ENCODE peak calls at places on chromosomes 4 and X, in four cellular contexts. One of them, this sample, is unnamed.

GRCh38 chr4:40878548-40879055 is 128.8 kb downstream of the NSUN7 start:
- ATAC-seq in CD4-positive, alpha-beta T cell: no peak
- ATAC-seq in natural killer cell: no peak
- ATAC-seq in Right ventricle myocardium inferior: no peak
- ATAC-seq in this sample: no peak

GRCh38 chr4:128727658-128728057 is 81.8 kb upstream of the JADE1 start:
- ATAC-seq in CD4-positive, alpha-beta T cell: no peak
- ATAC-seq in natural killer cell: no peak
- ATAC-seq in Right ventricle myocardium inferior: no peak
- ATAC-seq in this sample: no peak

GRCh38 chrX:74421181-74422028 is at the start of gene SLC16A2:
- ATAC-seq in Right ventricle myocardium inferior: peak
- ATAC-seq in CD4-positive, alpha-beta T cell: peak
- ATAC-seq in natural killer cell: peak
- ATAC-seq in this sample: peak

GRCh38 chr4:180827610-180828009 is 1415.6 kb upstream of the TENM3 start:
- ATAC-seq in CD4-positive, alpha-beta T cell: no peak
- ATAC-seq in natural killer cell: no peak
- ATAC-seq in Right ventricle myocardium inferior: no peak
- ATAC-seq in this sample: peak

GRCh38 chrX:68912113-68912980 is 83.5 kb downstream of the EFNB1 start:
- ATAC-seq in Right ventricle myocardium inferior: no peak
- ATAC-seq in CD4-positive, alpha-beta T cell: no peak
- ATAC-seq in natural killer cell: no peak
- ATAC-seq in this sample: no peak

GRCh38 chr4:4418676-4419370 is 31.9 kb downstream of the NSG1 start:
- ATAC-seq in Right ventricle myocardium inferior: no peak
- ATAC-seq in natural killer cell: no peak
- ATAC-seq in CD4-positive, alpha-beta T cell: peak
- ATAC-seq in this sample: peak

GRCh38 chr4:36043241-36043640 is 201.1 kb downstream of the ARAP2 start:
- ATAC-seq in Right ventricle myocardium inferior: no peak
- ATAC-seq in CD4-positive, alpha-beta T cell: no peak
- ATAC-seq in natural killer cell: no peak
- ATAC-seq in this sample: no peak

GRCh38 chr4:121278811-121279368 is 101.9 kb downstream of the QRFPR start:
- ATAC-seq in natural killer cell: no peak
- ATAC-seq in CD4-positive, alpha-beta T cell: no peak
- ATAC-seq in Right ventricle myocardium inferior: no peak
- ATAC-seq in this sample: no peak

GRCh38 chr4:119135721-119136121 is at the start of gene MYOZ2:
- ATAC-seq in Right ventricle myocardium inferior: peak
- ATAC-seq in CD4-positive, alpha-beta T cell: no peak
- ATAC-seq in natural killer cell: no peak
- ATAC-seq in this sample: no peak

GRCh38 chr4:4387531-4388311 is 819 bp downstream of the NSG1 start:
- ATAC-seq in natural killer cell: peak
- ATAC-seq in Right ventricle myocardium inferior: no peak
- ATAC-seq in CD4-positive, alpha-beta T cell: no peak
- ATAC-seq in this sample: peak

GRCh38 chr4:138241281-138242075 is 671 bp downstream of the SLC7A11 start:
- ATAC-seq in natural killer cell: no peak
- ATAC-seq in CD4-positive, alpha-beta T cell: no peak
- ATAC-seq in Right ventricle myocardium inferior: no peak
- ATAC-seq in this sample: peak

GRCh38 chr4:19224820-19225219 is 1026.9 kb upstream of the SLIT2 start:
- ATAC-seq in CD4-positive, alpha-beta T cell: no peak
- ATAC-seq in Right ventricle myocardium inferior: no peak
- ATAC-seq in natural killer cell: no peak
- ATAC-seq in this sample: no peak

GRCh38 chr4:123892368-123892961 is 495.9 kb downstream of the SPRY1 start:
- ATAC-seq in CD4-positive, alpha-beta T cell: no peak
- ATAC-seq in natural killer cell: no peak
- ATAC-seq in Right ventricle myocardium inferior: peak
- ATAC-seq in this sample: no peak

GRCh38 chr4:15143551-15143950 is 141.3 kb downstream of the CPEB2 start:
- ATAC-seq in natural killer cell: no peak
- ATAC-seq in CD4-positive, alpha-beta T cell: no peak
- ATAC-seq in Right ventricle myocardium inferior: no peak
- ATAC-seq in this sample: no peak

GRCh38 chr4:99013884-99014523 is 18.5 kb downstream of the METAP1 start:
- ATAC-seq in CD4-positive, alpha-beta T cell: no peak
- ATAC-seq in natural killer cell: no peak
- ATAC-seq in Right ventricle myocardium inferior: peak
- ATAC-seq in this sample: peak

GRCh38 chrX:10555846-10556245 is 64.5 kb downstream of the MID1 start:
- ATAC-seq in Right ventricle myocardium inferior: no peak
- ATAC-seq in natural killer cell: no peak
- ATAC-seq in CD4-positive, alpha-beta T cell: no peak
- ATAC-seq in this sample: no peak

GRCh38 chr4:101355767-101356702 is 8.7 kb upstream of the PPP3CA start:
- ATAC-seq in CD4-positive, alpha-beta T cell: no peak
- ATAC-seq in natural killer cell: no peak
- ATAC-seq in Right ventricle myocardium inferior: peak
- ATAC-seq in this sample: peak

GRCh38 chrX:43881410-43882293 is 598 bp downstream of the MAOB start:
- ATAC-seq in Right ventricle myocardium inferior: peak
- ATAC-seq in natural killer cell: no peak
- ATAC-seq in CD4-positive, alpha-beta T cell: no peak
- ATAC-seq in this sample: peak

GRCh38 chr4:174402470-174403176 is 118.9 kb downstream of the CEP44 start:
- ATAC-seq in natural killer cell: no peak
- ATAC-seq in CD4-positive, alpha-beta T cell: no peak
- ATAC-seq in Right ventricle myocardium inferior: no peak
- ATAC-seq in this sample: peak

GRCh38 chrX:71111141-71111843 is at the start of gene IL2RG:
- ATAC-seq in Right ventricle myocardium inferior: no peak
- ATAC-seq in CD4-positive, alpha-beta T cell: peak
- ATAC-seq in natural killer cell: peak
- ATAC-seq in this sample: peak

GRCh38 chr4:170139764-170140163 is 50.0 kb upstream of the AADAT start:
- ATAC-seq in CD4-positive, alpha-beta T cell: no peak
- ATAC-seq in natural killer cell: no peak
- ATAC-seq in Right ventricle myocardium inferior: no peak
- ATAC-seq in this sample: no peak

GRCh38 chr4:69308634-69309033 is 28.4 kb downstream of the UGT2B28 start:
- ATAC-seq in Right ventricle myocardium inferior: no peak
- ATAC-seq in CD4-positive, alpha-beta T cell: no peak
- ATAC-seq in natural killer cell: no peak
- ATAC-seq in this sample: no peak

GRCh38 chr4:147017081-147017480 is 71.4 kb upstream of the TTC29 start:
- ATAC-seq in Right ventricle myocardium inferior: no peak
- ATAC-seq in natural killer cell: no peak
- ATAC-seq in CD4-positive, alpha-beta T cell: no peak
- ATAC-seq in this sample: no peak

GRCh38 chr4:22877653-22878052 is 184.9 kb downstream of the GBA3 start:
- ATAC-seq in CD4-positive, alpha-beta T cell: no peak
- ATAC-seq in natural killer cell: no peak
- ATAC-seq in Right ventricle myocardium inferior: no peak
- ATAC-seq in this sample: no peak

GRCh38 chr4:7055111-7055989 is 12.2 kb downstream of the TADA2B start:
- ATAC-seq in natural killer cell: no peak
- ATAC-seq in Right ventricle myocardium inferior: no peak
- ATAC-seq in CD4-positive, alpha-beta T cell: no peak
- ATAC-seq in this sample: no peak

GRCh38 chr4:152448038-152448437 is 87.9 kb downstream of the FBXW7 start:
- ATAC-seq in Right ventricle myocardium inferior: no peak
- ATAC-seq in CD4-positive, alpha-beta T cell: no peak
- ATAC-seq in natural killer cell: no peak
- ATAC-seq in this sample: no peak

This sample was measured in esophagus mucosa.